ENCODE peak calls at places on chromosomes 12 and 14, in six cellular contexts. R is GM23338, G is nephron progenitor cell, E is tibial artery, Q is sigmoid colon, Z is AG04450. B is an unnamed sample.

GRCh38 chr12:114671664-114672476 is 12.1 kb downstream of the TBX3 start:
- DNase-seq in R (peak; percentile 73), G (peak; percentile 56), E (no peak), Q (no peak), Z (no peak), B (no peak)

GRCh38 chr14:65686761-65687160 is 274.2 kb downstream of the FUT8 start:
- DNase-seq in R (peak; percentile 69), G (no peak), E (no peak), Q (no peak), Z (no peak), B (no peak)

GRCh38 chr12:52038447-52038846 is 12.8 kb upstream of the NR4A1 start:
- DNase-seq in R (no peak), G (no peak), E (no peak), Q (no peak), Z (no peak), B (no peak)

GRCh38 chr12:16389594-16389993 is 42.1 kb downstream of the MGST1 start:
- DNase-seq in R (no peak), G (no peak), E (no peak), Q (no peak), Z (peak; percentile 59), B (no peak)

GRCh38 chr12:111341426-111342065 is 27.3 kb downstream of the PHETA1 start:
- DNase-seq in R (no peak), G (no peak), E (no peak), Q (no peak), Z (no peak), B (no peak)

GRCh38 chr14:95275507-95275906 is 44.2 kb downstream of the CLMN start:
- DNase-seq in R (no peak), G (no peak), E (no peak), Q (no peak), Z (no peak), B (no peak)

GRCh38 chr12:95319694-95320331 is 102.2 kb downstream of the VEZT start:
- DNase-seq in R (no peak), G (no peak), E (no peak), Q (no peak), Z (no peak), B (no peak)

GRCh38 chr12:57247041-57247440 is 3.9 kb downstream of the STAC3 start:
- DNase-seq in R (peak; percentile 81), G (no peak), E (no peak), Q (no peak), Z (no peak), B (no peak)

GRCh38 chr12:55726911-55727310 is 1.9 kb downstream of the CD63 start:
- DNase-seq in R (no peak), G (no peak), E (no peak), Q (peak; percentile 70), Z (no peak), B (no peak)

GRCh38 chr14:34063470-34064164 is 112.7 kb upstream of the EGLN3 start:
- DNase-seq in R (no peak), G (no peak), E (no peak), Q (peak; percentile 70), Z (no peak), B (no peak)

GRCh38 chr14:76719664-76720063 is 41.6 kb upstream of the VASH1 start:
- DNase-seq in R (no peak), G (no peak), E (no peak), Q (no peak), Z (no peak), B (no peak)

GRCh38 chr12:22190-22529 is 44.4 kb upstream of the IQSEC3 start:
- DNase-seq in R (no peak), G (no peak), E (no peak), Q (no peak), Z (no peak), B (no peak)

GRCh38 chr12:104410786-104411185 is 46.0 kb upstream of the CHST11 start:
- DNase-seq in R (no peak), G (no peak), E (no peak), Q (no peak), Z (no peak), B (no peak)

GRCh38 chr14:93375673-93376156 is 28.7 kb downstream of the COX8C start:
- DNase-seq in R (no peak), G (no peak), E (no peak), Q (no peak), Z (no peak), B (no peak)

GRCh38 chr14:96053600-96054381 is 14.6 kb downstream of the C14orf132 start:
- DNase-seq in R (no peak), G (no peak), E (peak; percentile 89), Q (peak; percentile 91), Z (peak; percentile 87), B (no peak)

GRCh38 chr12:20450591-20450990 is 82.3 kb downstream of the PDE3A start:
- DNase-seq in R (no peak), G (no peak), E (no peak), Q (no peak), Z (no peak), B (no peak)

GRCh38 chr12:54292931-54293241 is 7.9 kb downstream of the NFE2 start:
- DNase-seq in R (no peak), G (no peak), E (no peak), Q (no peak), Z (no peak), B (no peak)

GRCh38 chr14:101489092-101489760 is 72.1 kb upstream of the DIO3 start:
- DNase-seq in R (no peak), G (no peak), E (no peak), Q (no peak), Z (no peak), B (no peak)

GRCh38 chr14:104131968-104132732 is 6.2 kb upstream of the KIF26A start:
- DNase-seq in R (no peak), G (peak; percentile 2), E (no peak), Q (no peak), Z (no peak), B (no peak)

GRCh38 chr14:104128981-104129380 is 9.4 kb upstream of the KIF26A start:
- DNase-seq in R (no peak), G (no peak), E (no peak), Q (no peak), Z (no peak), B (no peak)

GRCh38 chr14:104129556-104129955 is 8.8 kb upstream of the KIF26A start:
- DNase-seq in R (no peak), G (no peak), E (no peak), Q (no peak), Z (no peak), B (no peak)

GRCh38 chr14:104132981-104133380 is 5.4 kb upstream of the KIF26A start:
- DNase-seq in R (peak; percentile 73), G (peak; percentile 85), E (no peak), Q (peak; percentile 41), Z (no peak), B (peak; percentile 47)

DNA sequence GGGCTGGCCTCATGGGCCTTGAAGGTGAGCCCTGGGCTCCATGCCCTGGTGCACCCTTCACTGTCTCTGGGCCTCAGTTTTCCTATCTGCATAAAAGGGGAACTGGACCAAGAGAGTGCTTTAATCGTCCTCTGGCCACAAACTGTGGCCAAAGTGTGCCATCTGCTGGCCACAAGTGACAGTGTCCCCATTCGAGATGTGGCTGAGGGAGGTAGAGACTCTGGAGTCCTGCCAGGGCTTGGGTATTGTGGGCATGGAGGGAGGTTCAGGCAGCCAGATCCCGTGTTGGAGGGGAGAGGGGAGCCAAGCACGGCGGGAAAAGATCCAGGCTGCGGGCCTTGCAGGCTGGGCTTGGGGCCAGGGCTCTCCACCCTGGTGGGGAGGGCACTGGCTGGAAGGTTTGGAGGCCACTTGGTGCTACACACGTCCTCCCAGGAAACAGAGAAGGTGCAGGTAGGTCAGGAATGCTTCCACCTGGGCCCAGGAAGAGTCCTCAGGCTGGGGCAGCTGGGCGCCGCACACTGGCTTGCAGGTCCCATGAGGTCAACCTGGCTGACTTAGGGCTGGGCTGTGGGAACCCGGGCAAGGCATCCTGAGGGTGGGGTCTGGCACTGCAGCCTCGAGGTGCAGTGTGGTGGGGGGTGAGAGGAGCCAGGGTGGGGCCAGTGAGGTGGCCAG is 7.3 kb upstream of the KIF26A start:
- DNase-seq in R (peak; percentile 69), G (peak; percentile 47), E (no peak), Q (peak; percentile 62), Z (no peak), B (peak; percentile 52)
- TF ChIP-seq CTCF in R (peak; percentile 98), G (peak; percentile 66), E (peak; percentile 13), Q (no peak), Z (no peak), B (peak; percentile 63)

GRCh38 chr14:102772781-102773570 is 4.3 kb upstream of the TRAF3 start:
- DNase-seq in R (peak; percentile 90), G (no peak), E (no peak), Q (no peak), Z (no peak), B (peak; percentile 63)
- TF ChIP-seq CTCF in R (peak; percentile 89), G (peak; percentile 35), E (no peak), Q (no peak), Z (peak; percentile 25), B (no peak)

GRCh38 chr14:106585692-106586091 is 1059.3 kb downstream of the TMEM121 start:
- DNase-seq in R (no peak), G (no peak), E (no peak), Q (no peak), Z (no peak), B (no peak)

DNA sequence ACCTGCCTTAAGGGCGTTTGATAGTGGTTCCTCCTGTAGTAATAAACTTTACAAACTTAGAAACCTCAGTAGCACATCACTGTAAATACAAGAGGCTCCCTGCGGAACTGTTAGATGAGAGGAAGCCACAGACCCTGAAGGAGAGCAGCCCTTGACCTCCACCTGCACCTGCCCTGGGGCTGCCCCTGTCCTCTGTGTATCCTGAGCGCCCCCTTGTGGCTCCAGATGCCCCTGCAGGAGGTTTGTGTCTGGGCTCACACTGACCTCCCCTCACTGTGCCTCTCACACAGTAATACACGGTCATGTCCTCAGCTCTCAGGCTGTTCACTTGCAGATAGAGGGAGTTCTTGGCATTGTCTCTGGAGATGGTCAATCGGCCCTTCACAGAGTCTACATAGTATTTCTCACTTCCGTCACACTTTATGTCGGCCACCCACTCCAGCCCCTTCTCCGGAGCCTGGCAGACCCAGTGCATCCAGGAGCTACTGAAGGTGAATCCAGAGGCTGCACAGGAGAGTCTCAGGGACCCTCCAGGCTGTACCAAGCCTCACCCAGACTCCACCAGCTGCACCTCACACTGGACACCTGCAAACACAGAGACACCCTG is 1059.8 kb downstream of the TMEM121 start:
- DNase-seq in R (peak; percentile 1), G (no peak), E (no peak), Q (no peak), Z (no peak), B (no peak)
- TF ChIP-seq CTCF in R (no peak), G (no peak), E (no peak), Q (no peak), Z (no peak), B (no peak)

DNA sequence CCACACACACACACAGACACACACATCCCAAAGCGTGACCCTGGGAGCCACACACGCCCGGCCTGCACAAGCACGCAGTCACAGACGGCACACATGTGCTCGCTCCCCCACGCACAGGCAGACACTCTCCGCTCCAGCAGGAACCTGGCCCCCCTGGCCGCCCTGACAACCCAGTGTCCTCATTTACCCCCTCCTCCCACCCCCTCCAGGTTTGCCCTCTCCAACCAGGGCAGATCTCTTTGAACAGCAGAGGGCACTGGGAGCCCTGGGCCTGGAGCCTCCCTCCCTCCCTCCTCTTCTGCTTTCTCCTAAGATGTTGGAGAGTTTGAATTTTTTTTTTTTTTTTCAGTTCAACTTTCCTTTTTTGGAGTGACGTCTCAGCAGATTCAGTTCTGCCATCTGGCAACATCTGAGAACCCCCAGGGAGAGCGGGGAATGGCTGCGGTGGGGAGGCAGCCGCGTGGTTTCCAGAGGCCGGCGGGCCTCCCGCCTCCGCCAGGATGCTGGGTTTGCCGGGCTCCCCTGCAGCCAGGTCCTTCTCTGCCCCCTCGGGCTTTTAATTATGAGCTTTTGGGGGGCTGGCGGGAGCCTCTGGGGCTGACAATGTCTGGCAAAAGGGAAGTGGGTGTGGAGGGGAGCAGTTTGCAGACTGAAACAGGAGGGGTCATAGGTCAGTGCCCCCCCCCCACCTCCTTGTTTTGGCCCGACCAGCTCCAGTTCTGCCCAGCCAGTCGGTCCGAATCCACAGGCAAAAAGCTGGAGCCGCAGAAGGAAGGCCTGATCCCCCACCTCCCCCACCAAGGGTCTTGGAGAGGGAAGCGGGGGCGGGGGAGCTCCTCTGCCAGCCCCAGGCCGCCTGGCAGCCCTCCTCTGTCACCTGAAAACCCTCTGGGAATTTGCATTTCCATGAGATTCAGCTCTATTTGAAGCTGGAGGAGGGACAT is 1.3 kb upstream of the NCOR2 start:
- DNase-seq in R (peak; percentile 71), G (peak; percentile 52), E (peak; percentile 86), Q (peak; percentile 94), Z (peak; percentile 86), B (no peak)
- TF ChIP-seq CTCF in R (peak; percentile 58), G (no peak), E (peak; percentile 55), Q (no peak), Z (peak; percentile 59), B (no peak)

B was measured in endothelial cell.